ENCODE peak calls at places on chromosomes 6 and 20, in eight cellular contexts. P is HCT116, J is breast epithelium, U is ovary, A is uterus, V is endothelial cell of umbilical vein, I is A549, Z is heart left ventricle. W is an unnamed sample.

GRCh38 chr20:47973519-47974233 is 188.4 kb upstream of the SULF2 start:
- DNase-seq in P (no peak), J (no peak), U (no peak), A (peak; percentile 61), V (peak; percentile 50), I (no peak), Z (peak; percentile 74), W (peak; percentile 58)

GRCh38 chr20:46222521-46223007 is 85.7 kb downstream of the CDH22 start:
- DNase-seq in P (no peak), J (no peak), U (no peak), A (no peak), V (no peak), I (no peak), Z (peak; percentile 75), W (no peak)

GRCh38 chr20:63940472-63941266 is 15.5 kb downstream of the UCKL1 start:
- DNase-seq in P (no peak), J (no peak), U (peak; percentile 27), A (no peak), V (no peak), I (no peak), Z (peak; percentile 15), W (peak; percentile 86)

GRCh38 chr20:6074145-6074561 is 20.3 kb upstream of the LRRN4 start:
- DNase-seq in P (no peak), J (no peak), U (no peak), A (no peak), V (no peak), I (peak; percentile 52), Z (peak; percentile 29), W (no peak)

GRCh38 chr6:111758608-111759293 is 114.5 kb downstream of the FYN start:
- DNase-seq in P (no peak), J (no peak), U (no peak), A (no peak), V (no peak), I (no peak), Z (no peak), W (no peak)

GRCh38 chr6:124961784-124962611 is at the start of gene RNF217:
- DNase-seq in P (no peak), J (peak; percentile 56), U (peak; percentile 82), A (peak; percentile 69), V (peak; percentile 75), I (peak; percentile 48), Z (peak; percentile 70), W (peak; percentile 87)

GRCh38 chr6:107866606-107867301 is 42.6 kb upstream of the SCML4 start:
- DNase-seq in P (peak; percentile 8), J (no peak), U (no peak), A (no peak), V (peak; percentile 45), I (no peak), Z (no peak), W (no peak)

GRCh38 chr6:150025201-150025917 is at the start of gene RAET1L:
- DNase-seq in P (peak; percentile 65), J (peak; percentile 53), U (no peak), A (no peak), V (peak; percentile 35), I (peak; percentile 50), Z (no peak), W (no peak)

GRCh38 chr6:26234421-26235239 is 130.4 kb upstream of the BTN3A2 start:
- DNase-seq in P (no peak), J (peak; percentile 80), U (no peak), A (peak; percentile 75), V (peak; percentile 89), I (peak; percentile 80), Z (no peak), W (peak; percentile 91)

GRCh38 chr6:163405412-163406309 is 8.9 kb upstream of the QKI start:
- DNase-seq in P (no peak), J (no peak), U (peak; percentile 55), A (peak; percentile 26), V (peak; percentile 58), I (no peak), Z (peak; percentile 74), W (peak; percentile 92)

GRCh38 chr20:14310977-14311654 is 26.3 kb downstream of the FLRT3 start:
- DNase-seq in P (no peak), J (no peak), U (no peak), A (no peak), V (no peak), I (no peak), Z (no peak), W (no peak)

GRCh38 chr6:26198626-26199056 is 111.4 kb downstream of the HFE start:
- DNase-seq in P (peak; percentile 53), J (no peak), U (no peak), A (no peak), V (peak; percentile 76), I (no peak), Z (no peak), W (no peak)

DNA sequence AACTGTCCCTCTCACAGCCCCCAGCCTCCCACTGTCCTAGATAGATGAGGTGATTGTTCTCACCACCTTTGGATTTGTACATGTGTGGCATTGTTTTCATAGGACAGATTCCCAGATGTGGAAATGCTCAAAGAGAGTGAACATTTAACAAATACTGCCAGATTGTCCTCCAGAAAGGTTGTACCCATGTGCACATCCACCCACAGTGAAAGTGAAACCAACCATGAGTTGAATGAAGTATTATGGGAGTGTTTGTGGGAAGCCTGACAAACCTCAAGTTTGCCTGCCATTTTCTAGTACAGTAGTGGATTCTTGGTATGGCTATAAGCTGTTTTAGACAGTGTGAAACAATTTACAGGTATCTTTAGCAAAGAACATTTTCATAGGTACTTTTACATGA is 42.7 kb downstream of the ANKRD6 start:
- DNase-seq in P (no peak), J (no peak), U (no peak), A (no peak), V (peak; percentile 10), I (no peak), Z (no peak), W (no peak)
- TF ChIP-seq POLR2A in P (no peak), J (no peak), U (no peak), A (no peak), V (no peak), I (no peak), Z (no peak), W (no peak)

GRCh38 chr20:55415567-55416142 is 589.7 kb downstream of the CBLN4 start:
- DNase-seq in P (no peak), J (no peak), U (no peak), A (no peak), V (no peak), I (no peak), Z (no peak), W (no peak)
- TF ChIP-seq CTCF in P (no peak), J (no peak), U (no peak), A (peak; percentile 49), V (no peak), I (peak; percentile 17), Z (peak; percentile 17), W (no peak)

GRCh38 chr6:110643175-110643574 is 166.8 kb upstream of the SLC22A16 start:
- DNase-seq in P (no peak), J (no peak), U (no peak), A (no peak), V (no peak), I (no peak), Z (no peak), W (no peak)
- H3K4me1 ChIP-seq in P (no peaks in the 10 kb centered on the region), J (no peaks in the 10 kb centered on the region), U (no peaks in the 10 kb centered on the region), A (no peaks in the 10 kb centered on the region), V (no peaks in the 10 kb centered on the region), I (peaks cover 3% of the 10 kb centered on the region), Z (no peaks in the 10 kb centered on the region), W (no peaks in the 10 kb centered on the region)

DNA sequence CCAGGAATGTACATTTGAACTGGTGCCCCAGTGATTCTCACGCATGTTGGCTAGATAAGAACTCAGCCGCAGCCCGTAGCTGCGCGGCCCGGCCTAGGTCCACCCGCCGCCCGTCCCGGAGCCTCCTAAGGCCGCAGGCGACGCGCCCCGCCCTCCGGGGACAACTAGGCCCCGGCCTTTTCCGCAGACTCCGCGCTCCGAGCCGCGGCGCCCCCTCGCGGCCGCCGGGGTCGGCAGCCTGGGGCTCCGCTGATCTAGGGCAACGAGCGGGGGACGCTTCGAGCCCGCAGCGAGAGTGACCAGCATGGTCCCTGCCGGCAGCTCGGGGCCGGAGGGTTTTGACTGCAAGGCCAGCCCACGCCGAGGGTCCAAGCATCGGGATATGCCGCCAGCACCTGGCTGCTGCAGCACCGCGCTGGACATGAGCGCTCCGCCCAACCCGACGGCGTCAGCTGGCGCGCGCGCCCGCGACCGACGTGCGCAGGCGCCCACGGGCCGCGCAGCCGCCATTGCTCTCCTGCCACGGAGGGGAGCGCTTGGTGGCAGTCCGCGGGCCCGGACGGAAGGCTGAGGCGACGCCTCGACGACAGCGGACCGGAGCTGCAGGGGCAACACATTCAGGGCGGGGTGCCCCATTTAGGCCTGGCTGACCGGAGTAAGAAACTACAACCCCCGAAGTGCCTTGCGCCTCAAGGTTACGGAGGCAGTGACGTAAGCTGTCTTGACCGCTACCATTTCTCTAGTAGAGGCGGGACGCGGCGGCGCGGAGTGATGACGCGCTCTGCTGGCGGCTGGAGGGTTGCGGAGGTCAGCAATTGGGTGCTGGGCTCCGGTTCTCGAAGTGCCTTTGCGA is at the start of gene AP5S1:
- DNase-seq in P (peak; percentile 97), J (peak; percentile 96), U (peak; percentile 97), A (peak; percentile 98), V (peak; percentile 96), I (peak; percentile 88), Z (peak; percentile 97), W (peak; percentile 99)
- TF ChIP-seq POLR2A in P (peak; percentile 38), J (peak; percentile 62), U (peak; percentile 62), A (no peak), V (peak; percentile 81), I (peak; percentile 88), Z (no peak), W (no peak)

GRCh38 chr6:139927236-139927635 is 552.8 kb upstream of the CITED2 start:
- DNase-seq in P (no peak), J (no peak), U (no peak), A (peak; percentile 36), V (peak; percentile 22), I (no peak), Z (no peak), W (no peak)
- TF ChIP-seq CTCF in P (peak; percentile 25), J (no peak), U (no peak), A (peak; percentile 12), V (no peak), I (no peak), Z (no peak), W (no peak)

GRCh38 chr6:131379951-131380350 is 193.1 kb upstream of the ARG1 start:
- DNase-seq in P (no peak), J (no peak), U (no peak), A (no peak), V (no peak), I (no peak), Z (no peak), W (no peak)

GRCh38 chr6:131381052-131381451 is 192.0 kb upstream of the ARG1 start:
- DNase-seq in P (no peak), J (no peak), U (no peak), A (no peak), V (no peak), I (no peak), Z (peak; percentile 16), W (no peak)

GRCh38 chr6:131383421-131384411 is 189.3 kb upstream of the ARG1 start:
- DNase-seq in P (no peak), J (no peak), U (no peak), A (no peak), V (no peak), I (no peak), Z (no peak), W (peak; percentile 82)

GRCh38 chr6:131382646-131383045 is 190.4 kb upstream of the ARG1 start:
- DNase-seq in P (no peak), J (no peak), U (no peak), A (no peak), V (no peak), I (no peak), Z (no peak), W (no peak)

DNA sequence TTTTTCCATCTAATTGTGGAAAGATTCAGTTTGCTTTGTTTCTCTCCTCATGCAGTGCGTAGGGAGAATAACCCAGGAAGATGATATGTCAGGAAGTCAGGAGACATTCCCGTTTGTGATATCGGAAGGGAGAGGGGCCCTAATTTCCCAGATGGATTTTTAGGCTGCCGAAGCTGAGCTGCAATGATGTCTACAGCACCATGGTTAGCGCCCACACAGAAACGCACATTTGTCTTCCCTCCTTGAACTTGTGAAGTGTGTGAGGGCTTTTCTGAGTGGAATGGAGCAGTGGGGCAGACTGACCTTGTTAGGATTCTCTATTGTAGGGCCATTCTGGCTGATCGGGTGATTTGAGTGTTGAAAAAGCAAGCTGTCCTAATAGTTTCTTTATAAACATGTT is 191.3 kb upstream of the ARG1 start:
- DNase-seq in P (no peak), J (no peak), U (no peak), A (no peak), V (no peak), I (no peak), Z (no peak), W (no peak)
- H3K4me1 ChIP-seq in P (no peaks in the 10 kb centered on the region), J (no peaks in the 10 kb centered on the region), U (no peaks in the 10 kb centered on the region), A (no peaks in the 10 kb centered on the region), V (no peaks in the 10 kb centered on the region), I (no peaks in the 10 kb centered on the region), Z (no peaks in the 10 kb centered on the region), W (peaks cover 19% of the 10 kb centered on the region)

W was measured in spleen.